ENCODE peak calls at places on chromosomes 7 and 10, in nine cellular contexts. J is PC-9, R is IMR-90, K is thoracic aorta, M is stomach, Q is WERI-Rb-1, A is aorta, U is spleen, G is hepatocyte. X is an unnamed sample.

GRCh38 chr10:13310518-13311176 is 10.8 kb upstream of the PHYH start:
- DNase-seq in J (no peak), R (no peak), K (no peak), M (no peak), Q (peak), A (no peak), U (no peak), G (peak), X (no peak)

GRCh38 chr10:46035923-46036849 is 5.8 kb upstream of the NCOA4 start:
- DNase-seq in J (peak), R (no peak), K (no peak), M (no peak), Q (no peak), A (no peak), U (peak), G (no peak), X (no peak)

GRCh38 chr7:37234334-37234733 is 214.3 kb downstream of the ELMO1 start:
- DNase-seq in J (no peak), R (no peak), K (no peak), M (no peak), Q (no peak), A (no peak), U (no peak), G (no peak), X (no peak)

GRCh38 chr10:61024801-61025201 is 80.8 kb upstream of the RHOBTB1 start:
- DNase-seq in J (no peak), R (peak), K (no peak), M (no peak), Q (peak), A (no peak), U (no peak), G (peak), X (no peak)

GRCh38 chr7:87156709-87157108 is 4.5 kb downstream of the DMTF1 start:
- DNase-seq in J (no peak), R (peak), K (no peak), M (no peak), Q (no peak), A (no peak), U (no peak), G (no peak), X (no peak)

GRCh38 chr10:61545170-61545569 is 92.0 kb upstream of the TMEM26 start:
- DNase-seq in J (no peak), R (no peak), K (no peak), M (no peak), Q (no peak), A (no peak), U (no peak), G (no peak), X (no peak)

GRCh38 chr10:107054469-107055156 is 109.9 kb downstream of the SORCS1 start:
- DNase-seq in J (no peak), R (no peak), K (no peak), M (no peak), Q (no peak), A (no peak), U (no peak), G (peak), X (no peak)

GRCh38 chr7:40733578-40733977 is 598.8 kb downstream of the SUGCT start:
- DNase-seq in J (peak), R (no peak), K (no peak), M (no peak), Q (no peak), A (no peak), U (no peak), G (no peak), X (no peak)

GRCh38 chr7:74606101-74606908 is 51.2 kb upstream of the GTF2I start:
- DNase-seq in J (no peak), R (no peak), K (no peak), M (peak), Q (peak), A (peak), U (peak), G (peak), X (no peak)

GRCh38 chr7:73577627-73578341 is 595 bp downstream of the TBL2 start:
- DNase-seq in J (no peak), R (no peak), K (no peak), M (no peak), Q (no peak), A (peak), U (peak), G (no peak), X (no peak)

GRCh38 chr10:32379314-32379949 is 32.5 kb upstream of the EPC1 start:
- DNase-seq in J (peak), R (peak), K (no peak), M (no peak), Q (no peak), A (no peak), U (no peak), G (peak), X (peak)

GRCh38 chr10:21696302-21696701 is 162.3 kb downstream of the MLLT10 start:
- DNase-seq in J (no peak), R (no peak), K (no peak), M (no peak), Q (no peak), A (no peak), U (no peak), G (no peak), X (no peak)

GRCh38 chr10:102007802-102008201 is 48.2 kb downstream of the ARMH3 start:
- DNase-seq in J (no peak), R (no peak), K (no peak), M (no peak), Q (no peak), A (no peak), U (no peak), G (no peak), X (no peak)

GRCh38 chr10:130749911-130750310 is 561.6 kb downstream of the TCERG1L start:
- DNase-seq in J (no peak), R (no peak), K (no peak), M (peak), Q (no peak), A (peak), U (peak), G (no peak), X (no peak)

GRCh38 chr7:121755818-121756501 is 117.0 kb upstream of the PTPRZ1 start:
- DNase-seq in J (no peak), R (no peak), K (no peak), M (peak), Q (peak), A (no peak), U (no peak), G (peak), X (no peak)

GRCh38 chr7:73341877-73342276 is 13.9 kb downstream of the FKBP6 start:
- DNase-seq in J (peak), R (peak), K (no peak), M (no peak), Q (no peak), A (no peak), U (peak), G (peak), X (no peak)

GRCh38 chr7:27080844-27081423 is 14.9 kb downstream of the HOXA1 start:
- DNase-seq in J (peak), R (peak), K (no peak), M (no peak), Q (no peak), A (no peak), U (no peak), G (no peak), X (peak)

GRCh38 chr10:102334106-102334505 is 61.4 kb upstream of the NFKB2 start:
- DNase-seq in J (no peak), R (peak), K (no peak), M (peak), Q (no peak), A (no peak), U (no peak), G (peak), X (no peak)

GRCh38 chr10:132328130-132328529 is 3.9 kb upstream of the LRRC27 start:
- DNase-seq in J (no peak), R (no peak), K (no peak), M (no peak), Q (no peak), A (no peak), U (peak), G (no peak), X (no peak)

GRCh38 chr7:123282181-123282580 is 82.4 kb upstream of the SLC13A1 start:
- DNase-seq in J (no peak), R (no peak), K (no peak), M (no peak), Q (no peak), A (no peak), U (no peak), G (no peak), X (no peak)

GRCh38 chr10:35641430-35642015 is 573 bp downstream of the FZD8 start:
- DNase-seq in J (no peak), R (peak), K (no peak), M (peak), Q (no peak), A (no peak), U (no peak), G (peak), X (no peak)

GRCh38 chr10:70169011-70169410 is 1.3 kb downstream of the SAR1A start:
- DNase-seq in J (no peak), R (no peak), K (no peak), M (no peak), Q (no peak), A (no peak), U (no peak), G (no peak), X (no peak)

GRCh38 chr10:79021948-79022499 is 46.7 kb upstream of the ZMIZ1 start:
- DNase-seq in J (no peak), R (no peak), K (no peak), M (no peak), Q (no peak), A (peak), U (peak), G (peak), X (no peak)

GRCh38 chr10:122022276-122022675 is 33.3 kb downstream of the TACC2 start:
- DNase-seq in J (no peak), R (no peak), K (no peak), M (no peak), Q (no peak), A (no peak), U (no peak), G (no peak), X (no peak)

GRCh38 chr10:92238062-92238585 is 52.8 kb downstream of the CPEB3 start:
- DNase-seq in J (no peak), R (no peak), K (no peak), M (no peak), Q (no peak), A (no peak), U (no peak), G (no peak), X (no peak)

GRCh38 chr10:98150544-98150943 is 16.1 kb downstream of the R3HCC1L start:
- DNase-seq in J (no peak), R (peak), K (no peak), M (no peak), Q (no peak), A (no peak), U (no peak), G (no peak), X (no peak)

GRCh38 chr7:144834516-144835165 is 1.2 kb downstream of the TPK1 start:
- DNase-seq in J (no peak), R (no peak), K (no peak), M (no peak), Q (no peak), A (peak), U (no peak), G (peak), X (no peak)

GRCh38 chr7:43456200-43456599 is 126.7 kb upstream of the STK17A start:
- DNase-seq in J (no peak), R (no peak), K (no peak), M (no peak), Q (peak), A (no peak), U (no peak), G (no peak), X (no peak)

GRCh38 chr10:6014241-6014761 is 37.0 kb upstream of the IL15RA start:
- DNase-seq in J (no peak), R (peak), K (peak), M (peak), Q (peak), A (peak), U (no peak), G (peak), X (no peak)

GRCh38 chr7:70887186-70887585 is 244.8 kb upstream of the GALNT17 start:
- DNase-seq in J (no peak), R (no peak), K (no peak), M (no peak), Q (no peak), A (no peak), U (no peak), G (no peak), X (no peak)

GRCh38 chr7:130274983-130275649 is 8.5 kb downstream of the CPA2 start:
- DNase-seq in J (no peak), R (no peak), K (no peak), M (no peak), Q (no peak), A (no peak), U (no peak), G (no peak), X (peak)

GRCh38 chr10:132664407-132664806 is 121.5 kb downstream of the NKX6-2 start:
- DNase-seq in J (no peak), R (no peak), K (no peak), M (no peak), Q (no peak), A (no peak), U (peak), G (no peak), X (no peak)

GRCh38 chr10:896982-897381 is 34.5 kb downstream of the LARP4B start:
- DNase-seq in J (no peak), R (no peak), K (no peak), M (no peak), Q (no peak), A (no peak), U (no peak), G (no peak), X (no peak)

GRCh38 chr7:133056370-133057238 is 25.3 kb downstream of the CHCHD3 start:
- DNase-seq in J (no peak), R (no peak), K (no peak), M (no peak), Q (no peak), A (no peak), U (no peak), G (no peak), X (no peak)

GRCh38 chr10:32376027-32376426 is 29.1 kb upstream of the EPC1 start:
- DNase-seq in J (no peak), R (no peak), K (no peak), M (no peak), Q (no peak), A (no peak), U (no peak), G (no peak), X (no peak)

GRCh38 chr7:43481905-43482678 is 100.8 kb upstream of the STK17A start:
- DNase-seq in J (peak), R (peak), K (no peak), M (no peak), Q (no peak), A (no peak), U (no peak), G (no peak), X (peak)

GRCh38 chr7:129489491-129489890 is 12.8 kb upstream of the SMKR1 start:
- DNase-seq in J (no peak), R (peak), K (no peak), M (no peak), Q (no peak), A (no peak), U (no peak), G (no peak), X (no peak)

GRCh38 chr7:20214787-20215669 is 2.2 kb downstream of the MACC1 start:
- DNase-seq in J (peak), R (no peak), K (no peak), M (no peak), Q (no peak), A (no peak), U (no peak), G (peak), X (no peak)

GRCh38 chr7:30241767-30242166 is 42.6 kb upstream of the ZNRF2 start:
- DNase-seq in J (no peak), R (no peak), K (no peak), M (no peak), Q (no peak), A (no peak), U (no peak), G (no peak), X (peak)

GRCh38 chr7:47570649-47571050 is 11.3 kb downstream of the TNS3 start:
- DNase-seq in J (no peak), R (peak), K (no peak), M (no peak), Q (no peak), A (peak), U (no peak), G (no peak), X (no peak)
- H3K27ac ChIP-seq in J (peak), R (peak), K (peak), M (peak), Q (no peak), A (peak), U (peak), G (peak), X (no peak)

GRCh38 chr10:71753091-71753959 is 20.0 kb downstream of the VSIR start:
- DNase-seq in J (no peak), R (no peak), K (no peak), M (no peak), Q (no peak), A (peak), U (peak), G (peak), X (no peak)

GRCh38 chr10:71753960-71754505 is 19.3 kb downstream of the VSIR start:
- DNase-seq in J (no peak), R (no peak), K (no peak), M (no peak), Q (no peak), A (no peak), U (peak), G (no peak), X (no peak)

GRCh38 chr10:71754562-71754961 is 18.8 kb downstream of the VSIR start:
- DNase-seq in J (no peak), R (no peak), K (no peak), M (no peak), Q (no peak), A (no peak), U (no peak), G (no peak), X (no peak)

GRCh38 chr10:71756441-71757191 is 16.7 kb downstream of the VSIR start:
- DNase-seq in J (no peak), R (no peak), K (no peak), M (no peak), Q (no peak), A (no peak), U (no peak), G (no peak), X (no peak)

GRCh38 chr10:71755179-71755879 is 18.0 kb downstream of the VSIR start:
- DNase-seq in J (no peak), R (no peak), K (no peak), M (no peak), Q (no peak), A (no peak), U (peak), G (no peak), X (no peak)
- H3K27ac ChIP-seq in J (no peak), R (no peak), K (no peak), M (peak), Q (no peak), A (no peak), U (peak), G (no peak), X (no peak)

DNA sequence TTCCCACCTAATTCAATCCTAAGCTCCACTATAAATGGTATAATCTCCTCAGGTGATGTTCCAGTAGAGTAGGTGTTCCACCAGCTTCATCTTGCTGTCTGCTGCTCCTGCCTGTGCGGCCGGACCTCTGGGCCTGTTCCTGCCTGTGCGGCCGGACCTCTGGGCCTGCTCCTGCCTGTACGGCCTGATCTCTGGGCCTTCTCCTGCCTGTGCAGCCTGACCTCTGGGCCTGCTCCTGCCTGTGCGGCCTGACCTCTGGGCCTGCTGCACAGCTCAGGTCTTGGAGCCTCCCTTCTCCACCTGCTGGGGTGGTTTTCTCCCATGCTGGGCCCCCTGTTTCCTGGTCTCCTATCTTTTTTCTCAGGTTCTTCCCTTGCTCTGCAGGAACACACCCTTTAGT is 117.8 kb downstream of the USP6NL start:
- DNase-seq in J (no peak), R (no peak), K (no peak), M (no peak), Q (no peak), A (no peak), U (no peak), G (no peak), X (no peak)
- H3K27ac ChIP-seq in J (no peak), R (no peak), K (no peak), M (no peak), Q (no peak), A (no peak), U (no peak), G (no peak), X (no peak)

GRCh38 chr10:4246881-4247358 is 461.9 kb upstream of the KLF6 start:
- DNase-seq in J (no peak), R (peak), K (no peak), M (no peak), Q (no peak), A (no peak), U (no peak), G (no peak), X (peak)
- H3K27ac ChIP-seq in J (no peak), R (peak), K (peak), M (peak), Q (no peak), A (peak), U (no peak), G (no peak), X (peak)

DNA sequence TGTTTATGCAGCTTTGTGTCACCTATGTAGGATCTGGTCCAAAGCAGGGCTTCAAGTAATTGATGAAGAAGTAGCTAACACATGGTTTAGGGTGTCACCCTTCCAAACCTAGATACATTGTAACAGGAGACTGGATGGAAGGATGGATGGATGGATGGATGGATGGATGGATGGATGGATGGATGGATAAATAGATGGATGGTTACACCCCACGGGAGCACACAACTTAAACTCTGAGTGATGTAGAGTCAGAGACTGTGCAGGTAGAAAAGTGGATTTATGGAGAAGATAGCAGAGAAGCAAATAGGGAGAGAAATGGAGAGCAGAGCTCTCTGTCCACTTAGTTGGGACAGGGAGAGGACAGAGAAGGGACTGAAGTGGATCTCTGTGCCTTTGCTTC is 78.4 kb downstream of the NHLRC2 start:
- DNase-seq in J (no peak), R (no peak), K (no peak), M (no peak), Q (no peak), A (no peak), U (no peak), G (no peak), X (no peak)
- H3K27ac ChIP-seq in J (no peak), R (no peak), K (no peak), M (no peak), Q (no peak), A (no peak), U (no peak), G (no peak), X (no peak)

GRCh38 chr10:3570330-3570729 is 214.7 kb downstream of the KLF6 start:
- DNase-seq in J (no peak), R (no peak), K (no peak), M (no peak), Q (no peak), A (no peak), U (no peak), G (no peak), X (no peak)
- H3K27ac ChIP-seq in J (no peak), R (no peak), K (peak), M (no peak), Q (no peak), A (peak), U (peak), G (no peak), X (no peak)